ENCODE peak calls at places on chromosomes 2 and 18, in ten cellular contexts. Z is CD8-positive, alpha-beta T cell; V is aorta; N is heart left ventricle; J is psoas muscle; K is hepatocyte; I is fibroblast of lung; F is heart right ventricle; H is right cardiac atrium; Q is SK-N-SH. M is an unnamed sample. For H3K4me1, the result is how much of the 10 kb centered on the place peaks cover.

GRCh38 chr2:241560883-241561474 is 2.4 kb downstream of the BOK start:
- DNase-seq in Z (no peak), V (no peak), N (no peak), J (no peak), K (no peak), I (no peak), F (no peak), H (no peak), Q (peak), M (no peak)

GRCh38 chr2:60936757-60937156 is 55.4 kb downstream of the REL start:
- DNase-seq in Z (no peak), V (no peak), N (no peak), J (no peak), K (no peak), I (no peak), F (no peak), H (no peak), Q (no peak), M (no peak)

GRCh38 chr2:65539633-65540032 is 107.2 kb upstream of the SPRED2 start:
- DNase-seq in Z (no peak), V (no peak), N (no peak), J (no peak), K (no peak), I (no peak), F (no peak), H (no peak), Q (peak), M (no peak)

GRCh38 chr2:233700028-233700635 is 7.4 kb downstream of the UGT1A6 start:
- DNase-seq in Z (no peak), V (no peak), N (no peak), J (no peak), K (peak), I (peak), F (no peak), H (no peak), Q (peak), M (no peak)

GRCh38 chr18:58392336-58393000 is 236.4 kb downstream of the ALPK2 start:
- DNase-seq in Z (no peak), V (no peak), N (no peak), J (no peak), K (peak), I (peak), F (no peak), H (no peak), Q (no peak), M (no peak)

GRCh38 chr18:79517322-79517721 is 121.6 kb downstream of the NFATC1 start:
- DNase-seq in Z (peak), V (peak), N (no peak), J (no peak), K (no peak), I (no peak), F (no peak), H (no peak), Q (no peak), M (no peak)

GRCh38 chr2:150271952-150272351 is 215.5 kb downstream of the RND3 start:
- DNase-seq in Z (no peak), V (no peak), N (no peak), J (no peak), K (peak), I (peak), F (no peak), H (no peak), Q (no peak), M (no peak)

GRCh38 chr2:138274421-138275291 is 226.9 kb upstream of the SPOPL start:
- DNase-seq in Z (no peak), V (no peak), N (no peak), J (no peak), K (no peak), I (peak), F (no peak), H (no peak), Q (no peak), M (no peak)

GRCh38 chr2:170324640-170325046 is 146.7 kb downstream of the MYO3B start:
- DNase-seq in Z (peak), V (no peak), N (no peak), J (no peak), K (peak), I (peak), F (peak), H (no peak), Q (peak), M (no peak)

GRCh38 chr2:76197842-76198448 is 487.2 kb upstream of the GCFC2 start:
- DNase-seq in Z (peak), V (peak), N (peak), J (no peak), K (peak), I (peak), F (peak), H (peak), Q (no peak), M (no peak)

GRCh38 chr2:32798841-32799240 is 147.9 kb upstream of the LTBP1 start:
- DNase-seq in Z (no peak), V (no peak), N (no peak), J (no peak), K (no peak), I (no peak), F (no peak), H (no peak), Q (no peak), M (no peak)

DNA sequence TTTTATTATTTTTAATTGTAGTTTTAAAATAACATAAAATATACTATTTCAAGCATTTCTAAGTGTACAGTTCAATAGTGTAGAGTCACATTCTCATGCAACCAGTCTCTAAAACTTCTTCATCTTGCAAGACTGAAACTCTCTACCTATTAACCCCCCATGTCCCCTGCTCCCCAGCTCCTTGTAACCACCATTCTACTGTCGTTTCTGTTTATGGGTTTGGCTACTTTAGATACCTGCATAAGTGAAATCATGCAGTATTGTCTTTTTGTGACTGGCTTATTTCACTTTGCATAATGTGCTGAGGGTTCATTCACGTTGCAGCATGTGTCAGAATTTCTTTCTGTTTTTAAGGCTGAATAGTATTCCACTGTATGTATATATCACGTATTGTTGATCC is 139.4 kb downstream of the SMAD7 start:
- DNase-seq in Z (no peak), V (no peak), N (no peak), J (no peak), K (no peak), I (no peak), F (no peak), H (no peak), Q (no peak), M (no peak)
- H3K4me1 ChIP-seq in Z (under half), V (under half), N (under half), J (under half), K (under half), I (under half), F (under half), H (under half), Q (under half), M (under half)

GRCh38 chr2:19929226-19929625 is 27.4 kb upstream of the TTC32 start:
- DNase-seq in Z (no peak), V (no peak), N (no peak), J (no peak), K (no peak), I (no peak), F (no peak), H (no peak), Q (no peak), M (no peak)

GRCh38 chr2:19936979-19937378 is 35.2 kb upstream of the TTC32 start:
- DNase-seq in Z (no peak), V (no peak), N (no peak), J (no peak), K (no peak), I (no peak), F (no peak), H (no peak), Q (no peak), M (no peak)

GRCh38 chr2:19933351-19933981 is 31.7 kb upstream of the TTC32 start:
- DNase-seq in Z (no peak), V (no peak), N (no peak), J (no peak), K (no peak), I (peak), F (no peak), H (no peak), Q (no peak), M (no peak)

GRCh38 chr2:19936203-19936602 is 34.4 kb upstream of the TTC32 start:
- DNase-seq in Z (no peak), V (no peak), N (no peak), J (no peak), K (no peak), I (no peak), F (no peak), H (no peak), Q (no peak), M (no peak)

DNA sequence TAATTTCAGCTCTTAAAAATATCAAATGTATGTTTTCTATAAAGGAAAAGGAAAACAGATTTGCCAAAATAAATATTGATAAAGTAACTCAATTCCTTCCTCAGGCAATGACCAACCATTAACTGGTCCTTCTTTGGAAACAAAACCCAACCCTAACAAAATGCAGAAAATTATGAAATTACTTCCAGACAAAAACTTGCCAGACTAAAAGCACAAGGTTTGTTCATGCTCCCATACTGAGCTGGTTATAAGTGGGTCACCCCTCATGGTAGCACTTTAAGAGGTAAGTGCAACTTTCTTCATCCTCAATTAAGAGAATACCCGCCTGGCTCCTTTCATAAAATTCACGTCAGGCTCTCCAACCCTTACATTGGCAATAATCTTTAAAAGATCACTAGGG is 31.1 kb upstream of the TTC32 start:
- DNase-seq in Z (no peak), V (no peak), N (no peak), J (no peak), K (no peak), I (no peak), F (no peak), H (no peak), Q (no peak), M (no peak)
- H3K4me3 ChIP-seq in Z (no peak), V (no peak), N (no peak), J (no peak), K (no peak), I (no peak), F (no peak), H (no peak), Q (no peak), M (no peak)

GRCh38 chr2:176491172-176491904 is 222.1 kb downstream of the MTX2 start:
- DNase-seq in Z (peak), V (peak), N (peak), J (peak), K (peak), I (peak), F (peak), H (peak), Q (peak), M (peak)
- H3K27ac ChIP-seq in Z (no peak), V (no peak), N (peak), J (peak), K (peak), I (no peak), F (peak), H (no peak), Q (peak), M (peak)

GRCh38 chr2:226116346-226116745 is 683.3 kb downstream of the IRS1 start:
- DNase-seq in Z (no peak), V (no peak), N (no peak), J (no peak), K (no peak), I (no peak), F (no peak), H (no peak), Q (no peak), M (no peak)
- H3K4me1 ChIP-seq in Z (under half), V (under half), N (under half), J (under half), K (under half), I (under half), F (under half), H (under half), Q (under half), M (under half)

GRCh38 chr18:35392375-35392774 is 15.2 kb upstream of the ZNF396 start:
- DNase-seq in Z (no peak), V (no peak), N (no peak), J (no peak), K (no peak), I (no peak), F (no peak), H (no peak), Q (no peak), M (no peak)

GRCh38 chr18:35386600-35387366 is 9.6 kb upstream of the ZNF396 start:
- DNase-seq in Z (peak), V (peak), N (peak), J (peak), K (peak), I (peak), F (peak), H (peak), Q (peak), M (peak)

GRCh38 chr18:35387367-35387685 is 10.2 kb upstream of the ZNF396 start:
- DNase-seq in Z (no peak), V (no peak), N (no peak), J (no peak), K (no peak), I (no peak), F (no peak), H (no peak), Q (no peak), M (no peak)

GRCh38 chr18:35390956-35391695 is 14.0 kb upstream of the ZNF396 start:
- DNase-seq in Z (no peak), V (no peak), N (no peak), J (no peak), K (no peak), I (no peak), F (no peak), H (no peak), Q (no peak), M (no peak)

GRCh38 chr18:35389095-35389618 is 12.0 kb upstream of the ZNF396 start:
- DNase-seq in Z (no peak), V (no peak), N (peak), J (no peak), K (no peak), I (peak), F (peak), H (no peak), Q (no peak), M (no peak)
- H3K4me3 ChIP-seq in Z (no peak), V (no peak), N (no peak), J (no peak), K (no peak), I (peak), F (no peak), H (no peak), Q (no peak), M (no peak)

GRCh38 chr2:11699686-11700670 is 30.0 kb upstream of the NTSR2 start:
- DNase-seq in Z (no peak), V (no peak), N (no peak), J (no peak), K (no peak), I (no peak), F (no peak), H (no peak), Q (peak), M (no peak)

GRCh38 chr2:11695576-11695975 is 25.6 kb upstream of the NTSR2 start:
- DNase-seq in Z (no peak), V (no peak), N (no peak), J (no peak), K (no peak), I (no peak), F (no peak), H (no peak), Q (no peak), M (no peak)

GRCh38 chr2:11698009-11698922 is 28.3 kb upstream of the NTSR2 start:
- DNase-seq in Z (no peak), V (no peak), N (peak), J (peak), K (peak), I (peak), F (peak), H (peak), Q (no peak), M (peak)

GRCh38 chr2:11697103-11697871 is 27.3 kb upstream of the NTSR2 start:
- DNase-seq in Z (no peak), V (peak), N (peak), J (peak), K (peak), I (peak), F (peak), H (no peak), Q (peak), M (no peak)

GRCh38 chr2:11696736-11697102 is 26.7 kb upstream of the NTSR2 start:
- DNase-seq in Z (no peak), V (no peak), N (no peak), J (no peak), K (no peak), I (no peak), F (no peak), H (no peak), Q (no peak), M (no peak)
- H3K27ac ChIP-seq in Z (no peak), V (no peak), N (no peak), J (peak), K (peak), I (peak), F (no peak), H (no peak), Q (peak), M (no peak)

GRCh38 chr2:46311651-46312223 is 14.5 kb downstream of the EPAS1 start:
- DNase-seq in Z (no peak), V (no peak), N (no peak), J (no peak), K (no peak), I (no peak), F (no peak), H (no peak), Q (no peak), M (no peak)
- H3K4me1 ChIP-seq in Z (under half), V (under half), N (half or more), J (half or more), K (half or more), I (under half), F (half or more), H (under half), Q (under half), M (under half)

GRCh38 chr2:207163053-207163814 is 2.5 kb downstream of the KLF7 start:
- DNase-seq in Z (peak), V (peak), N (no peak), J (no peak), K (peak), I (peak), F (no peak), H (no peak), Q (no peak), M (no peak)

GRCh38 chr2:207160115-207160514 is 5.6 kb downstream of the KLF7 start:
- DNase-seq in Z (no peak), V (no peak), N (no peak), J (no peak), K (no peak), I (peak), F (no peak), H (no peak), Q (no peak), M (no peak)

GRCh38 chr2:207161724-207162123 is 4.0 kb downstream of the KLF7 start:
- DNase-seq in Z (no peak), V (no peak), N (no peak), J (no peak), K (no peak), I (peak), F (no peak), H (no peak), Q (no peak), M (no peak)

GRCh38 chr2:207162319-207162718 is 3.4 kb downstream of the KLF7 start:
- DNase-seq in Z (no peak), V (no peak), N (no peak), J (no peak), K (no peak), I (peak), F (no peak), H (no peak), Q (no peak), M (no peak)

DNA sequence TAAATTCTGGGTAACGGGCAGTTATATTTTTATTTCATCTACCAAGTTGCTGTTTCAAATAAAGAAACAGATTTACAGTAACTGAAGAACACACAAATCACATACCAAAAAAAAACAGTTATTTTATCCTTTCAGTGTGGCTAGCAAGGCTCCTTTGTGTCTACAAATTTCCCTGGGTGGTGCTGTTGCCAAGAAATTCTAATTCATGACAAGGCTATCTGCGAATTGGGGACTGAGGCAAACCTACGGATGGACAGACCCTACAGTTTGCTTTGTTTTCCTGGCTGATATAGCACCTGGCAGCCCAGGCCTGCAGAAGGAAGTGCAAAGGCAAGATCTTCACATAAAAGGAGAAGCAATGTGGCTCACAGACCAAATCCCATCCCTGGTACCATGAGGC is 4.5 kb downstream of the KLF7 start:
- DNase-seq in Z (no peak), V (no peak), N (no peak), J (no peak), K (no peak), I (peak), F (no peak), H (no peak), Q (no peak), M (no peak)
- H3K4me3 ChIP-seq in Z (no peak), V (peak), N (no peak), J (no peak), K (no peak), I (no peak), F (no peak), H (no peak), Q (peak), M (no peak)

GRCh38 chr2:24210723-24211122 is 35.9 kb downstream of the FAM228A start:
- DNase-seq in Z (no peak), V (no peak), N (no peak), J (no peak), K (no peak), I (no peak), F (no peak), H (no peak), Q (no peak), M (no peak)
- H3K27ac ChIP-seq in Z (no peak), V (no peak), N (no peak), J (no peak), K (no peak), I (no peak), F (no peak), H (no peak), Q (no peak), M (no peak)